ENCODE peak calls at places on chromosomes 16 and 17, in nine cellular contexts. U is epithelial cell of esophagus, O is HFFc6, I is kidney, W is Calu3, S is ovary, C is bronchial epithelial cell, M is gastrocnemius medialis, F is GM12865. P is an unnamed sample.

GRCh38 chr17:42072323-42073187 is 22.2 kb upstream of the C17orf113 start:
- DNase-seq in S (no peak), W (peak), M (no peak), I (no peak), F (no peak), O (no peak), C (no peak), U (no peak), P (no peak)

GRCh38 chr17:19975601-19976000 is 2.0 kb downstream of the AKAP10 start:
- DNase-seq in O (no peak), W (no peak), I (no peak), F (no peak), S (no peak), U (no peak), C (no peak), M (no peak), P (no peak)

GRCh38 chr16:57255686-57256415 is 10.8 kb downstream of the ARL2BP start:
- DNase-seq in C (peak), M (no peak), W (no peak), F (no peak), I (no peak), U (peak), S (no peak), O (no peak), P (no peak)

GRCh38 chr16:89574681-89575246 is 794 bp upstream of the CPNE7 start:
- DNase-seq in M (no peak), W (peak), U (peak), S (no peak), F (peak), O (peak), I (peak), C (peak), P (peak)

GRCh38 chr16:89936508-89936907 is 12.0 kb upstream of the DEF8 start:
- DNase-seq in C (no peak), S (no peak), M (no peak), O (no peak), U (no peak), I (no peak), F (no peak), W (no peak), P (no peak)

GRCh38 chr16:57773680-57774295 is 28.5 kb downstream of the KIFC3 start:
- DNase-seq in W (no peak), I (peak), S (no peak), O (no peak), M (no peak), U (no peak), F (no peak), C (no peak), P (no peak)

GRCh38 chr17:67413399-67413798 is 36.3 kb downstream of the PITPNC1 start:
- DNase-seq in W (no peak), O (no peak), M (no peak), F (no peak), U (peak), I (no peak), C (peak), S (no peak), P (no peak)

GRCh38 chr16:21001262-21001661 is 100.7 kb downstream of the LYRM1 start:
- DNase-seq in M (no peak), I (no peak), W (peak), S (no peak), O (peak), U (peak), F (peak), C (peak), P (peak)

GRCh38 chr17:2435852-2436251 is 35.0 kb upstream of the MNT start:
- DNase-seq in I (no peak), F (no peak), U (no peak), M (no peak), O (no peak), S (no peak), W (no peak), C (no peak), P (no peak)

GRCh38 chr16:65121870-65122723 is at the start of gene CDH11:
- DNase-seq in C (peak), O (peak), F (no peak), I (peak), M (peak), S (peak), W (no peak), U (peak), P (peak)
- TF ChIP-seq CTCF in C (peak), O (peak), F (no peak), I (no peak), M (no peak), S (peak), W (no peak), U (no peak), P (peak)

DNA sequence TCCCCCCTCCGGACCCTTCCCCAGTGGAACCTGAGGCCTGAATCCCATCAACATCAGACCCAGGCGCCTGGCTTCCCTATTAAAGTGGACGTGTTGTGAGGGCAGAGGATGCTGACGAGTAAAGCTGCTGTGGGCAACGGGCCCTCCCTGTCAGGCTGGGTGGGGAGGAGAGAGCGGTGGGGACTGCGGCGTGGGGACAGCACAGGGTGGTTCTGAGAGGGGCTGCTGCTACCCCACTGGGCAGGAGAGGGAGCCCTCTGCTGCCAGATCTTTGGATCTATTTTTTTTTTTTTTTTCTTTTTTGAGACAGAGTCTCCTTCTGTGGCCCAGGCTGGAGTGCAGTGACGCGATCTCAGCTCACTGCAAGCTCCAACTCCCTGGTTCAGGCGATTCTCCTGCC is 5.9 kb downstream of the CA5A start:
- DNase-seq in S (no peak), O (no peak), F (no peak), W (peak), I (no peak), C (no peak), M (no peak), U (no peak), P (no peak)
- TF ChIP-seq CTCF in S (no peak), O (peak), F (peak), W (peak), I (peak), C (peak), M (no peak), U (peak), P (peak)

DNA sequence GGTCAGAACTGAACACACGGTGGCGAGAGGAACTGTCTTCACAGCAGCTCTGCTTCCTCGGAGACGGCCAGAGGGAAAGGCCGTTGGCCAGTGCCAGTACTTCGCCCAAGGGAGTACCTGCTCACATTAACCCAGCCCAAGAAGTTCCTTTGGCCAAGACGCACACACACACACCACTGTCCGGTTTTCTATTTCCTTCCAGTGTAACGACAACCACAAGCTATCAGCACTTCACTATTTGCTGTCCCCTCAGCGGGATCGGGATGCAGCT is 735 bp upstream of the GGNBP2 start:
- DNase-seq in M (peak), S (no peak), C (peak), O (peak), W (no peak), U (peak), F (peak), I (no peak), P (peak)
- TF ChIP-seq CTCF in M (no peak), S (no peak), C (no peak), O (peak), W (no peak), U (peak), F (peak), I (no peak), P (peak)

DNA sequence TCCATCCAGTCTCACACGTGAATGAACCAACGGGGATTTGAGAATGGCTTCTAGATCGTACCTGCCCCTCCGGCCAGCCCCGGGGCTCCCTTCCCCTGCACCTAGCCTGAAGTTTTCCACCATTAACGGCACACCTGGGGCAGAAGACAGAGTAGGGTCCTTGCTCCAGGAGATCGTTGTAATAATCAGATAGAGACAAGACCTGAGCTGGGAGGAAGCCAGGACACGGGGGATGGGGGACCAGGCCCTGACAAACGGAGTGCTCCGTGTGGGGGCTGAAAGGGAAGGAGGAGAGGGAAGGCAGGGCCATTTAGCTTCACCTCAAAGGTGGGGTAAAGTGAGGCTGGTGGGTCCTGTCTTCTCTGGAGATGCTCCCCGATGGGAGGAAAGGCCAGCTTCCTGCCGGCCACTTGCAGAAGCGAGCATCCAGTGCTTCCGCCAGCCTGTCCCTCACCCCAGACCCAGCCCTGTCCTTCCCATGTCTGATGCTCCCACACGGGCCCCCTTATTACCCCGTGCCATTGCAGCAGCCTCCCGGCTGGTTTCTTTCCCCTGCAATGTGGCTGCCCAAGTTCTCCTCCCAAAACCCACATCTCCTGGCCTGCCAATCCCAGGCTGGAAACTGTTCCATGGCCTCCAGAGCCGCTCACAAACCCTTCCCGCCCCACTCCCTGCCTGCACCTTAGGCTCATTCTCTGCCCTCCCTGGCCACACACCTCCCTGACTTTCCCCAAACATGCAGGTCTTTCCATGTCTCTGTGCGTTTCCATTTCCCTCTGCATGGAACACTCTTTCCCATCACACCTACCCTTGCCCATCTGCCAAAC is 79.3 kb downstream of the MRC2 start:
- DNase-seq in U (no peak), S (no peak), C (no peak), W (no peak), M (no peak), I (no peak), F (no peak), O (no peak), P (no peak)
- TF ChIP-seq CTCF in U (no peak), S (no peak), C (no peak), W (no peak), M (no peak), I (no peak), F (no peak), O (no peak), P (no peak)

GRCh38 chr16:27528294-27528693 is 21.4 kb downstream of the GTF3C1 start:
- DNase-seq in O (no peak), C (no peak), U (no peak), I (no peak), W (no peak), F (no peak), M (no peak), S (no peak), P (no peak)
- TF ChIP-seq CTCF in O (no peak), C (no peak), U (no peak), I (no peak), W (no peak), F (no peak), M (no peak), S (no peak), P (no peak)

DNA sequence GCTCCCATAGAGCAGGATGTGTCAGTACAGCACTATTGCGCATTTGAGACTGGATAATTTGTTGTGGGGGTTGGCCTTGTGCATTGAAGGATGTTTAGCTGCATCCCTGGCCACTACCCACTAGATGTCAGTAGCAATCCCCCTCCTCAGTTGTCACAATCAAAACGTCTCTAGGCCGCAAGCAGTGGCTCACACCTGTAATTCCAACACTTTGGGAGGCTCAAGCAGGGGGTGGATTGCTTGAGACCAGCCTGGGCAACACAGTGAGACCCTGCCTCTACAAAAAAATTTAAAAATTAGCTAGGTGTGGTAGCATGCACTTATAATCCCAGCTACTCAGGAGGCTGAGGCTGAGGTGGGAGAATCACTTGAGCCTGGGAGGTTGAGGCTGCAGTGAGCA is 48.4 kb downstream of the CENPV start:
- DNase-seq in S (no peak), O (no peak), F (peak), M (no peak), W (peak), I (no peak), C (peak), U (peak), P (peak)
- TF ChIP-seq CTCF in S (no peak), O (peak), F (peak), M (no peak), W (peak), I (peak), C (peak), U (peak), P (peak)

DNA sequence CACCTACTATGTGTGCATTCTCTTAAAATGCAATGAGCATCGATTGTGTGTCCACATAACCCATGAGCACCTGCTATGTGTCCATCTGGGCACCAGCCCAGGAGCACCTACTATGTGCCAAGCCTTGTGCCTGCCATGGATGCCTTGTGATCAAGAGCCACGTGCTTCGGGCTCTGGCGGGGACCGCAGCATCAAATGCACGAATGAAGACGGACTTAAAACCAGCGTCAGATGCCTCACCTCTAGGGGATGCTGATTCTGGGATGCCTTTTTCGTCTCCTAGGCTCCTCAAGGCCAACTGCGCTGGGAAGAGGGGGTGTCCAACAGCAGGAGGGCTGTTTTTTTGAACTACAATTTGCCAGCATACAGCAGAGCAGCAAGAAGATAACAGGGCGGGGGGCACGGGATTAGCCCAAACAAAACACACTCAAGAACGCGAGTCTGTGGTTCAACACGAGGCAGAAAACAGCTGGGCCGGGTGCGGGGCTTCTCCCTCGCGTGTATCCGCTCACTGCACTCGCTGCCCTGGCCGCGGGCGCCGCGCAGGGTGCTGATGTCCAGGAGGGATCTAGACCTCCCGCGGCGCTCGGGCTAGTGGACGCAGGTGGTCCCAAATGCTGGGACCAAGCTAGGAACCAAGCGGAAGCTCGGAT is 1.2 kb upstream of the GLIS2 start:
- DNase-seq in M (no peak), U (peak), F (peak), S (no peak), O (peak), I (peak), C (peak), W (peak), P (peak)
- TF ChIP-seq CTCF in M (no peak), U (no peak), F (no peak), S (no peak), O (peak), I (no peak), C (peak), W (no peak), P (no peak)

DNA sequence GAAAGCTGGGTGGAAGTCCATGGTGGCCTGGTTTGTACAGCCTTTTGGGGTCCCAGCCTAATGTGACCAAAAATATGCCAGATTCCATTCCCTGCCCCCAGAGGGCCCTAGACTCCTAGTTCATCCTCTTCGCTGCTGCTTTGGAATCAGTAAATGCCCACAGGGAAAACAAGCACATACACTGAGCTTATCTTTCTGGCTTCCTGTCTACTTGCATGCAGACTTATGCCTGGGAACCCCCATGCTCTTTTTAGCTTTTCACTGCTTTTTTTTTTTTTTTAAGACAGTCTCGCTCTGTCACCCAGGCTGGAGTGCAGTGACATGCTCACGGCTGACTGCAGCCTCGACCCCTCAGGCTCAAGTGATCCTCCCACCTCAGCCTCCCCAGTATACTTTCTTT is 6.2 kb upstream of the CD300LG start:
- DNase-seq in M (no peak), O (no peak), S (no peak), F (peak), U (no peak), C (no peak), W (peak), I (no peak), P (peak)
- TF ChIP-seq CTCF in M (no peak), O (peak), S (no peak), F (peak), U (peak), C (peak), W (peak), I (peak), P (peak)

GRCh38 chr17:40402668-40403067 is 15.0 kb downstream of the TOP2A start:
- DNase-seq in C (no peak), S (no peak), U (no peak), O (no peak), M (no peak), W (no peak), I (no peak), F (no peak), P (no peak)

GRCh38 chr17:40404003-40404402 is 13.7 kb downstream of the TOP2A start:
- DNase-seq in F (no peak), W (no peak), M (no peak), O (no peak), C (no peak), U (no peak), S (no peak), I (no peak), P (no peak)

GRCh38 chr17:40399185-40399584 is 18.5 kb downstream of the TOP2A start:
- DNase-seq in F (peak), C (peak), U (peak), I (no peak), W (no peak), S (no peak), O (peak), M (no peak), P (peak)
- TF ChIP-seq CTCF in F (peak), C (peak), U (peak), I (peak), W (no peak), S (peak), O (peak), M (peak), P (peak)

GRCh38 chr17:81403671-81404534 is 8.6 kb downstream of the BAHCC1 start:
- DNase-seq in F (no peak), U (no peak), C (no peak), S (no peak), I (no peak), O (no peak), M (no peak), W (no peak), P (no peak)
- TF ChIP-seq CTCF in F (no peak), U (no peak), C (no peak), S (no peak), I (no peak), O (no peak), M (no peak), W (no peak), P (no peak)